ENCODE peak calls at places on chromosome 16, in eight cellular contexts. U is H9, E is GM23248, H is neural progenitor cell, O is fibroblast of lung, G is SK-N-SH, X is endothelial cell of umbilical vein, R is hepatocyte. V is an unnamed sample. For H3K4me1 and H4K20me1, the result is how much of the 10 kb centered on the place peaks cover.

GRCh38 chr16:72198641-72199250 is 26.8 kb upstream of the PMFBP1 start:
- DNase-seq in U (peak), X (no peak), E (no peak), G (peak), O (no peak), R (no peak), H (no peak), V (no peak)

GRCh38 chr16:52212841-52213240 is 334.1 kb downstream of the TOX3 start:
- DNase-seq in O (no peak), R (no peak), H (no peak), U (no peak), G (no peak), X (no peak), E (no peak), V (no peak)

GRCh38 chr16:21097151-21097550 is 53.5 kb downstream of the DNAH3 start:
- DNase-seq in H (no peak), E (peak), X (no peak), O (no peak), U (no peak), R (no peak), G (no peak), V (no peak)

GRCh38 chr16:69366431-69366830 is 14.8 kb upstream of the TMED6 start:
- DNase-seq in O (no peak), E (no peak), U (no peak), X (no peak), R (no peak), H (no peak), G (no peak), V (no peak)

GRCh38 chr16:29029168-29029994 is 44.5 kb downstream of the LAT start:
- DNase-seq in G (no peak), U (peak), O (peak), X (peak), E (peak), H (peak), R (peak), V (peak)

GRCh38 chr16:10754941-10755340 is 11.3 kb downstream of the NUBP1 start:
- DNase-seq in G (no peak), U (no peak), E (peak), O (peak), R (no peak), X (peak), H (no peak), V (no peak)

GRCh38 chr16:50653633-50654524 is 27.2 kb downstream of the SNX20 start:
- DNase-seq in X (no peak), R (no peak), O (no peak), H (peak), E (no peak), G (no peak), U (no peak), V (no peak)

GRCh38 chr16:1342526-1343427 is 8.9 kb downstream of the TSR3 start:
- DNase-seq in E (peak), G (peak), U (peak), O (peak), X (peak), H (peak), R (peak), V (peak)

GRCh38 chr16:84143784-84144199 is 1.2 kb downstream of the HSDL1 start:
- DNase-seq in X (no peak), U (no peak), H (peak), G (no peak), E (peak), R (peak), O (peak), V (no peak)

GRCh38 chr16:72961115-72961832 is 86.7 kb downstream of the ZFHX3 start:
- DNase-seq in U (no peak), O (peak), E (peak), G (peak), X (no peak), H (no peak), R (no peak), V (no peak)

GRCh38 chr16:24736758-24737157 is 7.3 kb downstream of the TNRC6A start:
- DNase-seq in U (no peak), X (no peak), H (no peak), G (no peak), O (no peak), E (no peak), R (no peak), V (no peak)

GRCh38 chr16:8878523-8878911 is 3.6 kb upstream of the LITAFD start:
- DNase-seq in E (peak), X (no peak), G (no peak), O (peak), U (no peak), H (no peak), R (peak), V (no peak)

GRCh38 chr16:22671301-22672076 is 142.5 kb upstream of the HS3ST2 start:
- DNase-seq in G (no peak), U (peak), E (peak), O (peak), X (no peak), R (no peak), H (peak), V (no peak)

GRCh38 chr16:48118841-48119240 is 37.0 kb downstream of the ABCC12 start:
- DNase-seq in R (no peak), O (no peak), H (no peak), X (no peak), E (no peak), U (no peak), G (no peak), V (no peak)

GRCh38 chr16:67883872-67884261 is 818 bp upstream of the NRN1L start:
- DNase-seq in X (peak), H (peak), O (peak), G (peak), U (peak), E (peak), R (peak), V (peak)

GRCh38 chr16:31258366-31258765 is 1.4 kb upstream of the ITGAM start:
- DNase-seq in H (no peak), X (no peak), G (no peak), E (no peak), O (no peak), R (no peak), U (no peak), V (no peak)

GRCh38 chr16:72788269-72788809 is 259.6 kb downstream of the ZFHX3 start:
- DNase-seq in R (no peak), O (no peak), X (no peak), H (peak), G (no peak), E (no peak), U (no peak), V (no peak)

GRCh38 chr16:28845173-28846079 is 722 bp downstream of the TUFM start:
- DNase-seq in O (no peak), G (peak), X (peak), E (peak), U (no peak), H (peak), R (peak), V (peak)

GRCh38 chr16:81715358-81716196 is 63.5 kb upstream of the PLCG2 start:
- DNase-seq in G (no peak), E (no peak), R (no peak), U (no peak), H (no peak), O (no peak), X (no peak), V (no peak)
- H3K4me1 ChIP-seq in G (under half), E (under half), R (under half), U (under half), H (under half), O (under half), X (under half), V (under half)

GRCh38 chr16:58338205-58338604 is 43.4 kb upstream of the PRSS54 start:
- DNase-seq in O (no peak), H (no peak), R (no peak), X (no peak), G (no peak), U (no peak), E (no peak), V (no peak)
- H4K20me1 ChIP-seq in O (under half), H (under half), R (under half), X (under half), G (under half), U (under half), E (under half), V (under half)

GRCh38 chr16:14667347-14668266 is 26.5 kb downstream of the PLA2G10 start:
- DNase-seq in E (no peak), X (no peak), H (no peak), R (no peak), O (no peak), U (no peak), G (no peak), V (no peak)
- H3K4me1 ChIP-seq in E (under half), X (under half), H (under half), R (under half), O (under half), U (under half), G (under half), V (under half)

DNA sequence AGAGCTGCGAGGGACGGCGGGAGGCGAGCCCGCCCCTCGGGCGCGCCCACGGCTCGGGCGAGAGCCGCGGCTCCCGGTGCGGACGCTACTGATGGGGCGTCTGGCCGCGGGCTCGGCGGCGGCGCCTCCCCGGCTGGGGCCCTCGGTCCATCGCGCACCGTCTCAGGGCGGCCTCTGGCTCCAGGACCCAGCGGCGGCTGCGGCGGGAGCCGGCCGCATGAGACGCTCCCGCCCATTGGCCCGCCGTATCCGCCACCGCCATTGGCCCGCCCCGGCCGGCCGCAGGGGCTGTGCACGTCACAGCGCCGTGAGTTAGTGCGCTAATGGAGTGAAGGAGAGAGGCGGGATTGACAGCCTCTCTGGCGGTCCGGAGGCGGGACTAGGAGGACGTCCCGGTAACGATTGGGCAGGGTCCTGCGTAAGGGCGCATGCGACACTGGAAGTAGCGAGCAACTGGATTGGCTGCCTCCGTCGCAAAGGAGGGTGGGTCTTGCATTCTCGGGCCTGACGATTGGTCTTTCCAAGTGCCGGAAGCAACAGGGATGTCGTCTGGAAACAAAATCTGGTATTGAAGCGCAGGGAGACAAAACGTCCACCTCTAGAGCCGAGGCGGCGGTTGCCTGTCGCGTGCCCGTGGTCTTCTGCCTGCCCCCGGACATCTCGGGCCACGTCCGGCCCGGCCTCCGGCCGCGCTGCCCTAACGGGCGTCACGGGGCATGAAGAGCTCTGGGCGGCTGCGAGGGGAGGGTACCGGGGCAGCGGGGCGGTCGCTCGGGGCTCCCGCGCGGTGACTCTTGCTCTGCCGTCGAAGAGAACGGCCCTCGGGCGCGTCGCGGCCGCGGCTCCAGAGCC is at the start of gene ANKRD11:
- DNase-seq in U (peak), O (peak), R (peak), H (peak), G (peak), E (peak), X (peak), V (peak)
- H4K20me1 ChIP-seq in U (under half), O (under half), R (under half), H (under half), G (under half), E (under half), X (under half), V (under half)

V was measured in DND-41.